ENCODE peak calls at places on chromosome 5, in five cellular contexts. N, E, G, B and T are unnamed samples. For H3K27me3, the result is how much of the 10 kb centered on the place peaks cover.

GRCh38 chr5:73229271-73229670 is 56.3 kb downstream of the TMEM174 start:
- DNase-seq in B (no peak), E (peak), N (no peak), G (no peak), T (no peak)

GRCh38 chr5:125440905-125441304 is 694.5 kb upstream of the ZNF608 start:
- DNase-seq in E (no peak), N (no peak), B (no peak), G (no peak), T (no peak)

GRCh38 chr5:93385665-93386064 is 195.4 kb downstream of the NR2F1-AS1 start:
- DNase-seq in G (no peak), E (no peak), B (no peak), N (no peak), T (no peak)

GRCh38 chr5:53482717-53483638 is 2.5 kb downstream of the FST start:
- DNase-seq in B (peak), N (peak), E (no peak), G (no peak), T (peak)

GRCh38 chr5:134245101-134245604 is 19.3 kb upstream of the PPP2CA start:
- DNase-seq in N (peak), E (peak), G (no peak), B (no peak), T (no peak)

GRCh38 chr5:14723648-14724231 is 59.2 kb downstream of the OTULIN start:
- DNase-seq in B (no peak), G (no peak), N (no peak), E (no peak), T (no peak)

GRCh38 chr5:160573318-160573717 is 151.7 kb downstream of the PTTG1 start:
- DNase-seq in E (no peak), G (no peak), B (no peak), N (no peak), T (no peak)

GRCh38 chr5:180222056-180222455 is 13.0 kb upstream of the RASGEF1C start:
- DNase-seq in E (no peak), B (no peak), G (no peak), N (no peak), T (no peak)

GRCh38 chr5:21802869-21803490 is 1050.2 kb downstream of the CDH12 start:
- DNase-seq in B (no peak), N (peak), G (no peak), E (peak), T (no peak)

GRCh38 chr5:17024686-17025180 is 88.6 kb upstream of the MYO10 start:
- DNase-seq in N (no peak), E (peak), G (no peak), B (no peak), T (no peak)

GRCh38 chr5:141865406-141865805 is 12.8 kb downstream of the PCDH1 start:
- DNase-seq in B (no peak), N (no peak), G (no peak), E (no peak), T (no peak)

GRCh38 chr5:162174358-162174757 is 106.8 kb downstream of the GABRG2 start:
- DNase-seq in E (no peak), G (no peak), B (no peak), N (no peak), T (no peak)

GRCh38 chr5:117681431-117681830 is 1106.8 kb upstream of the SEMA6A start:
- DNase-seq in N (no peak), E (no peak), G (no peak), B (no peak), T (no peak)

GRCh38 chr5:31626156-31626555 is 12.8 kb upstream of the PDZD2 start:
- DNase-seq in N (no peak), G (no peak), B (peak), E (peak), T (no peak)

GRCh38 chr5:133390416-133391155 is 221.8 kb downstream of the FSTL4 start:
- DNase-seq in B (no peak), N (no peak), E (no peak), G (no peak), T (no peak)

GRCh38 chr5:156515121-156515520 is 188.2 kb downstream of the SGCD start:
- DNase-seq in N (no peak), E (no peak), B (no peak), G (no peak), T (no peak)

GRCh38 chr5:156513123-156513814 is 186.3 kb downstream of the SGCD start:
- DNase-seq in E (no peak), G (no peak), N (no peak), B (no peak), T (no peak)

DNA sequence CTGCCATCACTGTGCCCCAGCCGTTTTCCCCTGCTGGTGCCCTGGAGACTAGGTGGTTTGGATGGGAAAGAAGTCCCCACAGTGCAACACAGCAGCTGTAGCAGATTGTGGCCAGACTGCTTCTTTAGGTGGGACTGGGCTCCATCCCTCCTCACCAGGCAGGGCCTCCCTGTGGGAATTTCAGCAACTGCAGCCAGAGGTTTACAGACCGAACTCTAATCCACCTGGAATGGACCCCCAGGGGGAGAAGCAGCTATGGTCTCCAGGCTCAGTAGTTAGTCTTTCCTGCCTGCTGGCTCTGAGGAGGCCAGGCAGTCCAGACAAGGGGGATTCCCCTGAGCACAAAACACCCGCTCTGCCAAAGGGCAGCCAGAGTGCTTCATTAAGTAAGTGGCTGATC is 188.8 kb downstream of the SGCD start:
- DNase-seq in G (no peak), N (peak), E (no peak), B (no peak), T (no peak)
- TF ChIP-seq CTCF in G (no peak), N (peak), E (no peak), B (no peak), T (no peak)

GRCh38 chr5:23450187-23450586 is 57.2 kb upstream of the PRDM9 start:
- DNase-seq in B (no peak), N (no peak), E (no peak), G (no peak), T (no peak)

GRCh38 chr5:23440703-23441102 is 66.7 kb upstream of the PRDM9 start:
- DNase-seq in G (no peak), N (no peak), B (no peak), E (peak), T (no peak)

GRCh38 chr5:23448627-23449026 is 58.8 kb upstream of the PRDM9 start:
- DNase-seq in E (no peak), G (no peak), B (no peak), N (no peak), T (no peak)

GRCh38 chr5:23446436-23446835 is 61.0 kb upstream of the PRDM9 start:
- DNase-seq in G (no peak), B (no peak), E (peak), N (no peak), T (no peak)

GRCh38 chr5:23445573-23445972 is 61.8 kb upstream of the PRDM9 start:
- DNase-seq in N (no peak), E (peak), B (no peak), G (no peak), T (no peak)
- H3K27me3 ChIP-seq in N (under half), E (under half), B (under half), G (under half), T (under half)

GRCh38 chr5:6633469-6634326 is 458 bp downstream of the SRD5A1 start:
- DNase-seq in N (peak), B (no peak), E (peak), G (peak), T (no peak)

GRCh38 chr5:6632931-6633468 is at the start of the genes NSUN2 and SRD5A1:
- DNase-seq in N (peak), E (peak), B (peak), G (peak), T (peak)

GRCh38 chr5:6634327-6634713 is 1.1 kb downstream of the SRD5A1 start:
- DNase-seq in E (peak), N (peak), G (no peak), B (no peak), T (no peak)

GRCh38 chr5:6631441-6631840 is 1.4 kb downstream of the NSUN2 start:
- DNase-seq in N (no peak), B (no peak), G (no peak), E (peak), T (no peak)

DNA sequence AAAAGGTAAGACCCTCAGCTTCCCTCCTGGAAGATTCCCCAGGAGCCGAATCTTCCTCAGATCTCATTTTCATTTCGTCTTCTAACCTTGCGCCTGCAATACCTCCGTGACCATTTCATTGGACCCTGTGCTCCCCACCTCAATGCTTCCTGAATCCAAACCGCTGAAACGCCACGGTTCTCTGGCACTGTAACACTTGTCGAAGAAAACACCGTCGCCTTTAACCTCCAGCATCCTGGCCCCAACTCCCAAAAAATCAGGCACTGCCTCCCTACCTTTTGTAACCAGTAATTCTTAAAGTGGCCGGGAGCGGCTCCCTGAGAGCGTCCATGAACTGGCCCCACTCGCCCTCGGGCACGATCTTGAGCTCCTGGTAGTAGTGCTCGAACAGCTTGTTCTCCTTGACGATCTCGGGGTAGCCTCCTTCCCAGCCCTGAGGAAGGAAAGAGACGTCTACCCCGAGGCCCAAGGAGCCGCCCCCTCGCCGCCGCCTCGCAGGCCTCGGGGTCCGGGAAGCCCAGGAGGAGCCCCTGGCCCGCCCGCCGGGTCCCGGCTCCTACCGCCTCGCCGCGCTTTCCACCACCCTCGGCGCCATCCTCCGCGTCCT is 417 bp downstream of the NSUN2 start:
- DNase-seq in E (peak), N (no peak), G (no peak), B (no peak), T (no peak)
- TF ChIP-seq CTCF in E (peak), N (peak), G (no peak), B (no peak), T (no peak)

DNA sequence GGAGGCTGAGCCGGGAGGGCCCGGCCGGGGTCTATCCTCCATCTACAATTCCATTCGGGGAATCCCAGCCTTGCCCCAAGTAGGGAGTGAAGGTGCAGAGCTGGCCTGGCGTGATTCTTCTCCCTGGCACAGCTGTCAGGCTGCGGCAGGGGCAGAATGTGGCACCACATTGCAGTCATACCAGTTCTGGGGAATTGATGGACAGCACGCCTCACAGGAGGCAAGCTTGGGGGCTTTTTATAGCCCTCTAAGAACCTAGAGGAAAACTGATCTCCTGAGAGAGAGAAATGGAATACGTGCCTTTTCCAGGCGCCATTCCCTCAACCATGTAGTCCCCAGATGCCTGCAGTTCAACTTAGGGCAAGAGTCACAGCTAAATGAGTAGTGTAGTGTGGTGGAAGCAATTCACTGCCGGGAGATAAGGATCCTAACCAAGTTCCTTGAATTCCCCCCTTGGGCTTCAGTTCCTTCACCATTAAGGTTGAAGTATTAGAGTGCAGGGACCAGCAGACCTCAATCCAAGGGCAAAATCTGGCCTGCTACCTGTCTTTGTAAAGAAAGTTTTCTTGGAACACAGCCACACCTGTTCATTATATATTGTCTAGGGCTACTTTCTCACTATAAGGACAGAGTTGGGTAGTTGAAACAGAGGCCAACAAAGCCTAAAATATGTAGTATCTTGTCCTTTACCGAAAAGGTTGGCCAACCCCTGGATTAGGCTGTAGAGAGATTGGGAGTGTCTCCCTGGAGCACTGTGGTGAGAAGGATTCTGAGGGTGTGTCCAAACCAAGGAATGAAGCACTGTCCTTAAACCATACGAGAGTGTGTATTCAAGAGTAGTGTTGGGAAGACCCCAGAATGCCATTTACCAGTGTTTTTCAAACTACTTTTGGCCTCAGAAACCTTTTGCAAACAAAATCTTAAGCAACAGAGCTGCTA is 10.6 kb downstream of the AFAP1L1 start:
- DNase-seq in N (no peak), B (no peak), E (no peak), G (no peak), T (peak)
- H3K27me3 ChIP-seq in N (under half), B (under half), E (under half), G (under half), T (under half)

DNA sequence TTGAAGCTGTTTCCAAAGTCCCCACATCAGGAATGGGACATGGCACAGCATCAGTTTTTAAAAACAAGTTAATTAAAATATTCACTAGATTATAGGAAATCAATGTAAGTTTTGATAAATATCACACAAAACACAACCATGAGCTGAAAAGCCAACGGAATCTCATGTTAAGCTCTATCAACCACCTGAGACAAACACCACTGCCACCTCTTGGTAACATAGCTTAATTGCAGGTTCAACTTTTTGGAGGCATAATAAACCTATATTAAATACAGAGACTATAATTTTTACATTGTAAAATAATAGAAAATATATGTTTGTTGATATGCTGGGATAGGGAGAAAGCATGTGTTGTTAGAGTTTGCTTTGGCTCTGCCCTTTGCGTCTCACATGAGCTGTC is 126.1 kb downstream of the SV2C start:
- DNase-seq in B (no peak), G (no peak), N (no peak), E (peak), T (no peak)
- TF ChIP-seq CTCF in B (no peak), G (no peak), N (peak), E (peak), T (no peak)

DNA sequence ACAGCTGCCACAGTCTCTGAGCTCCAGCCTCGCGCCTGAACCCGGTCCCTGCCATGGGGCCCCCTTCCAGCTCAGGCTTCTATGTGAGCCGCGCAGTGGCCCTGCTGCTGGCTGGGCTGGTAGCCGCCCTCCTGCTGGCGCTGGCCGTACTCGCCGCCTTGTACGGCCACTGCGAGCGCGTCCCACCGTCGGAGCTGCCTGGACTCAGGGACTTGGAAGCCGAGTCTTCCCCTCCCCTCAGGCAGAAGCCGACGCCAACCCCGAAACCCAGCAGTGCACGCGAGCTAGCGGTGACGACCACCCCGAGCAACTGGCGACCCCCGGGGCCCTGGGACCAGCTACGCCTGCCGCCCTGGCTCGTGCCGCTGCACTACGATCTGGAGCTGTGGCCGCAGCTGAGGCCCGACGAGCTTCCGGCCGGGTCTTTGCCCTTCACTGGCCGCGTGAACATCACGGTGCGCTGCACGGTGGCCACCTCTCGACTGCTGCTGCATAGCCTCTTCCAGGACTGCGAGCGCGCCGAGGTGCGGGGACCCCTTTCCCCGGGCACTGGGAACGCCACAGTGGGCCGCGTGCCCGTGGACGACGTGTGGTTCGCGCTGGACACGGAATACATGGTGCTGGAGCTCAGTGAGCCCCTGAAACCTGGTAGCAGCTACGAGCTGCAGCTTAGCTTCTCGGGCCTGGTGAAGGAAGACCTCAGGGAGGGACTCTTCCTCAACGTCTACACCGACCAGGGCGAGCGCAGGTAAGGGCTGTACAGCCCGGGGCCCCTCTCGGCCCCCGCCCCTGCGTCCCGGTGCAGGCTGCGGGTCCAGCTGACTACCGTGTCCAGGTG is 509 bp downstream of the LVRN start:
- DNase-seq in N (peak), B (no peak), E (no peak), G (no peak), T (peak)
- H3K27me3 ChIP-seq in N (half or more), B (half or more), E (under half), G (half or more), T (half or more)

GRCh38 chr5:103031607-103032006 is 88.3 kb downstream of the GIN1 start:
- DNase-seq in N (no peak), E (peak), G (no peak), B (no peak), T (no peak)
- TF ChIP-seq CTCF in N (peak), E (peak), G (no peak), B (peak), T (no peak)

GRCh38 chr5:166602271-166602670 is 1689.2 kb upstream of the WWC1 start:
- DNase-seq in N (no peak), E (no peak), B (no peak), G (no peak), T (no peak)
- H3K27me3 ChIP-seq in N (under half), E (under half), B (under half), G (under half), T (under half)

GRCh38 chr5:82174919-82175219 is 103.3 kb downstream of the RPS23 start:
- DNase-seq in B (no peak), G (no peak), N (no peak), E (no peak), T (no peak)

GRCh38 chr5:82169892-82170291 is 108.3 kb downstream of the RPS23 start:
- DNase-seq in N (no peak), E (no peak), G (no peak), B (no peak), T (no peak)

GRCh38 chr5:82178378-82178777 is 99.8 kb downstream of the RPS23 start:
- DNase-seq in G (no peak), E (no peak), N (no peak), B (no peak), T (no peak)

GRCh38 chr5:82176115-82176514 is 102.0 kb downstream of the RPS23 start:
- DNase-seq in N (no peak), G (no peak), B (no peak), E (peak), T (no peak)

GRCh38 chr5:82174128-82174918 is 103.8 kb downstream of the RPS23 start:
- DNase-seq in B (peak), G (peak), E (peak), N (peak), T (peak)
- TF ChIP-seq CTCF in B (peak), G (peak), E (peak), N (peak), T (peak)